ENCODE peak calls at places on chromosomes 11 and 22, in four cellular contexts. K is NCI-H1105, Z is brain pericyte, R is A549. I is an unnamed sample.

GRCh38 chr11:2265396-2265795 is 5.0 kb downstream of the ASCL2 start:
- DNase-seq in R (no peak), K (no peak), Z (no peak), I (no peak)

GRCh38 chr11:71396548-71397123 is 51.6 kb downstream of the DHCR7 start:
- DNase-seq in R (no peak), Z (no peak), K (no peak), I (no peak)

GRCh38 chr11:134034496-134035381 is 34.1 kb upstream of the JAM3 start:
- DNase-seq in K (peak; percentile 81), Z (no peak), R (no peak), I (no peak)

GRCh38 chr11:57223601-57224000 is 13.4 kb downstream of the APLNR start:
- DNase-seq in R (no peak), Z (no peak), K (no peak), I (no peak)

GRCh38 chr22:36775589-36775965 is 342 bp downstream of the IFT27 start:
- DNase-seq in K (peak; percentile 53), R (no peak), Z (no peak), I (no peak)

GRCh38 chr22:33083212-33083611 is 25.0 kb upstream of the SYN3 start:
- DNase-seq in R (no peak), Z (no peak), K (no peak), I (no peak)

GRCh38 chr11:99068832-99069231 is 48.1 kb downstream of the CNTN5 start:
- DNase-seq in K (no peak), Z (no peak), R (no peak), I (no peak)

GRCh38 chr11:61549662-61550568 is 31.0 kb downstream of the SYT7 start:
- DNase-seq in Z (no peak), K (no peak), R (no peak), I (no peak)

GRCh38 chr22:44166448-44166847 is 14.3 kb upstream of the PARVG start:
- DNase-seq in R (no peak), Z (no peak), K (no peak), I (no peak)

GRCh38 chr11:87878373-87878779 is 296.9 kb downstream of the RAB38 start:
- DNase-seq in K (peak; percentile 36), R (no peak), Z (no peak), I (peak; percentile 37)

GRCh38 chr22:42134033-42135020 is 3.7 kb upstream of the CYP2D6 start:
- DNase-seq in R (no peak), K (no peak), Z (no peak), I (no peak)

GRCh38 chr11:131495417-131495816 is 125.0 kb downstream of the NTM start:
- DNase-seq in R (no peak), K (no peak), Z (no peak), I (no peak)

GRCh38 chr22:33563568-33563967 is 356.7 kb downstream of the LARGE1 start:
- DNase-seq in R (no peak), Z (no peak), K (no peak), I (no peak)

I was measured in SK-N-MC.